ENCODE peak calls at places on chromosome 3, in nine cellular contexts. One of them, this sample, is unnamed.

GRCh38 chr3:113685956-113686721 is 10.3 kb downstream of the USF3 start:
- DNase-seq in transverse colon: no peak
- DNase-seq in body of pancreas: no peak
- DNase-seq in sigmoid colon: no peak
- DNase-seq in breast epithelium: no peak
- DNase-seq in PC-3: no peak
- DNase-seq in lower lobe of right lung: no peak
- DNase-seq in HepG2: peak
- DNase-seq in A673: peak
- DNase-seq in this sample: no peak

GRCh38 chr3:52171577-52172261 is 17.5 kb upstream of the POC1A start:
- DNase-seq in body of pancreas: no peak
- DNase-seq in sigmoid colon: peak
- DNase-seq in lower lobe of right lung: peak
- DNase-seq in A673: no peak
- DNase-seq in HepG2: no peak
- DNase-seq in breast epithelium: no peak
- DNase-seq in PC-3: peak
- DNase-seq in transverse colon: no peak
- DNase-seq in this sample: no peak

GRCh38 chr3:56052219-56052618 is 416.0 kb downstream of the ERC2 start:
- DNase-seq in transverse colon: no peak
- DNase-seq in body of pancreas: no peak
- DNase-seq in sigmoid colon: no peak
- DNase-seq in breast epithelium: no peak
- DNase-seq in PC-3: no peak
- DNase-seq in A673: no peak
- DNase-seq in lower lobe of right lung: no peak
- DNase-seq in HepG2: no peak
- DNase-seq in this sample: no peak

GRCh38 chr3:196502775-196503181 is 790 bp downstream of the RNF168 start:
- DNase-seq in breast epithelium: peak
- DNase-seq in lower lobe of right lung: peak
- DNase-seq in body of pancreas: peak
- DNase-seq in transverse colon: peak
- DNase-seq in sigmoid colon: peak
- DNase-seq in A673: peak
- DNase-seq in PC-3: peak
- DNase-seq in HepG2: peak
- DNase-seq in this sample: peak

GRCh38 chr3:89179355-89179997 is 72.1 kb downstream of the EPHA3 start:
- DNase-seq in PC-3: no peak
- DNase-seq in breast epithelium: peak
- DNase-seq in A673: peak
- DNase-seq in lower lobe of right lung: no peak
- DNase-seq in HepG2: no peak
- DNase-seq in body of pancreas: no peak
- DNase-seq in sigmoid colon: no peak
- DNase-seq in transverse colon: no peak
- DNase-seq in this sample: no peak

GRCh38 chr3:18122264-18122663 is 302.9 kb downstream of the SATB1 start:
- DNase-seq in sigmoid colon: no peak
- DNase-seq in transverse colon: no peak
- DNase-seq in PC-3: no peak
- DNase-seq in body of pancreas: no peak
- DNase-seq in lower lobe of right lung: no peak
- DNase-seq in A673: no peak
- DNase-seq in HepG2: no peak
- DNase-seq in breast epithelium: no peak
- DNase-seq in this sample: no peak

GRCh38 chr3:71570453-71571038 is 13.0 kb downstream of the FOXP1 start:
- DNase-seq in HepG2: no peak
- DNase-seq in PC-3: no peak
- DNase-seq in body of pancreas: no peak
- DNase-seq in transverse colon: no peak
- DNase-seq in A673: no peak
- DNase-seq in lower lobe of right lung: no peak
- DNase-seq in sigmoid colon: no peak
- DNase-seq in breast epithelium: no peak
- DNase-seq in this sample: no peak

GRCh38 chr3:125032100-125032643 is 23.6 kb downstream of the HEG1 start:
- DNase-seq in body of pancreas: no peak
- DNase-seq in HepG2: peak
- DNase-seq in transverse colon: no peak
- DNase-seq in A673: peak
- DNase-seq in sigmoid colon: no peak
- DNase-seq in lower lobe of right lung: no peak
- DNase-seq in breast epithelium: no peak
- DNase-seq in PC-3: no peak
- DNase-seq in this sample: no peak

GRCh38 chr3:65939841-65940246 is 98.9 kb downstream of the MAGI1 start:
- DNase-seq in PC-3: no peak
- DNase-seq in A673: no peak
- DNase-seq in body of pancreas: no peak
- DNase-seq in breast epithelium: no peak
- DNase-seq in lower lobe of right lung: no peak
- DNase-seq in sigmoid colon: no peak
- DNase-seq in HepG2: no peak
- DNase-seq in transverse colon: no peak
- DNase-seq in this sample: no peak

GRCh38 chr3:45994661-45995369 is 809 bp downstream of the FYCO1 start:
- DNase-seq in transverse colon: peak
- DNase-seq in body of pancreas: peak
- DNase-seq in lower lobe of right lung: no peak
- DNase-seq in HepG2: peak
- DNase-seq in PC-3: peak
- DNase-seq in sigmoid colon: peak
- DNase-seq in A673: no peak
- DNase-seq in breast epithelium: no peak
- DNase-seq in this sample: no peak

GRCh38 chr3:3200632-3201212 is 21.2 kb upstream of the CRBN start:
- DNase-seq in A673: peak
- DNase-seq in PC-3: peak
- DNase-seq in sigmoid colon: no peak
- DNase-seq in lower lobe of right lung: no peak
- DNase-seq in breast epithelium: peak
- DNase-seq in transverse colon: peak
- DNase-seq in HepG2: peak
- DNase-seq in body of pancreas: peak
- DNase-seq in this sample: no peak

GRCh38 chr3:127074900-127075360 is 92.0 kb downstream of the PLXNA1 start:
- DNase-seq in HepG2: no peak
- DNase-seq in body of pancreas: peak
- DNase-seq in breast epithelium: no peak
- DNase-seq in transverse colon: no peak
- DNase-seq in PC-3: peak
- DNase-seq in A673: peak
- DNase-seq in sigmoid colon: peak
- DNase-seq in lower lobe of right lung: peak
- DNase-seq in this sample: no peak

DNA sequence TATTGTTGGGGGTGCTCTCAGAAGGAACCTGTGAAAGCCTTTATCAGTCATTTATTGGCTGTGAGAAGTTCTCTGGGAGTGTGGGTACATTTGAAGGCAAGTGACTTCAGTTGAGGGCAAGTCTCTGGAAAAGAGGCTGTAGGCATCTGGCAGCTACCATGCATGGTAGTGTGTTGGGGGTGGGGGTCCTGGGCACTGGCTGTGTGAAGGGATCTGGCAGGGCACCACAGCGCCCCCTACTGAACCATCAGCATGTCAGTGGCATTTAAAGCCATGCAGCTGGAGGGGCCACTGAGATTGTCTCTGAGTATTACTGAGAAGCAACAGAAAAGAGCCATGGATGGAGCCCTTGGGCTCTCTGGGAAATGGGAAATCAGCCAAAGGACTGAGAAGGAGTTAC is 30.6 kb downstream of the CRTAP start:
- DNase-seq in A673: peak
- DNase-seq in body of pancreas: peak
- DNase-seq in HepG2: peak
- DNase-seq in lower lobe of right lung: no peak
- DNase-seq in transverse colon: no peak
- DNase-seq in PC-3: peak
- DNase-seq in sigmoid colon: no peak
- DNase-seq in breast epithelium: no peak
- DNase-seq in this sample: no peak
- TF ChIP-seq CTCF in A673: peak
- TF ChIP-seq CTCF in body of pancreas: peak
- TF ChIP-seq CTCF in HepG2: peak
- TF ChIP-seq CTCF in lower lobe of right lung: peak
- TF ChIP-seq CTCF in transverse colon: no peak
- TF ChIP-seq CTCF in PC-3: peak
- TF ChIP-seq CTCF in sigmoid colon: no peak
- TF ChIP-seq CTCF in breast epithelium: no peak
- TF ChIP-seq CTCF in this sample: no peak

GRCh38 chr3:50503504-50503903 is at the start of gene CACNA2D2:
- DNase-seq in A673: peak
- DNase-seq in transverse colon: peak
- DNase-seq in breast epithelium: peak
- DNase-seq in PC-3: peak
- DNase-seq in HepG2: no peak
- DNase-seq in lower lobe of right lung: peak
- DNase-seq in sigmoid colon: peak
- DNase-seq in body of pancreas: peak
- DNase-seq in this sample: no peak
- H3K27ac ChIP-seq in A673: no peak
- H3K27ac ChIP-seq in transverse colon: peak
- H3K27ac ChIP-seq in breast epithelium: peak
- H3K27ac ChIP-seq in PC-3: no peak
- H3K27ac ChIP-seq in HepG2: no peak
- H3K27ac ChIP-seq in lower lobe of right lung: peak
- H3K27ac ChIP-seq in sigmoid colon: peak
- H3K27ac ChIP-seq in body of pancreas: peak
- H3K27ac ChIP-seq in this sample: no peak

DNA sequence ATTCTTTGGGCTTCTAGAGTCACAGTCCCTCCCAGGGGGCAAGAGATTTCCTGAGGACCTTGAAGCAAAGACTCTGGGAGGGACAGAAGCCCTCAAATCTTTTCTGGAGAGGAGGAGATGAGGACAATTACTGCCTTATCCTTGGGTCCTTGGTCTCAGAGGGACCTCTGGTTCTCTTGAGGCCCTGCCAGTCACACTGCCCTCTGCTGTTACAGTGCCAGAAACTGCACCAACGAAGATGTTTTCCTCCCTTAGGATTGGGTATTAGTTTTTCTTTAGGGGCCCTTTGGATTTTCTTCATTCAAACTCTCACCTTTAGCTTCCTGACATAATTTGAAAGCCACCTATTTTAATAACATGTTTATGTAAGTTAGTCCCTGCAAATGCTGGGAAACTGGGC is 58.2 kb upstream of the SCN5A start:
- DNase-seq in sigmoid colon: no peak
- DNase-seq in A673: no peak
- DNase-seq in HepG2: peak
- DNase-seq in body of pancreas: peak
- DNase-seq in lower lobe of right lung: no peak
- DNase-seq in transverse colon: no peak
- DNase-seq in breast epithelium: no peak
- DNase-seq in PC-3: peak
- DNase-seq in this sample: no peak
- TF ChIP-seq CTCF in sigmoid colon: no peak
- TF ChIP-seq CTCF in A673: peak
- TF ChIP-seq CTCF in HepG2: no peak
- TF ChIP-seq CTCF in body of pancreas: no peak
- TF ChIP-seq CTCF in lower lobe of right lung: no peak
- TF ChIP-seq CTCF in transverse colon: no peak
- TF ChIP-seq CTCF in breast epithelium: no peak
- TF ChIP-seq CTCF in PC-3: peak
- TF ChIP-seq CTCF in this sample: no peak

DNA sequence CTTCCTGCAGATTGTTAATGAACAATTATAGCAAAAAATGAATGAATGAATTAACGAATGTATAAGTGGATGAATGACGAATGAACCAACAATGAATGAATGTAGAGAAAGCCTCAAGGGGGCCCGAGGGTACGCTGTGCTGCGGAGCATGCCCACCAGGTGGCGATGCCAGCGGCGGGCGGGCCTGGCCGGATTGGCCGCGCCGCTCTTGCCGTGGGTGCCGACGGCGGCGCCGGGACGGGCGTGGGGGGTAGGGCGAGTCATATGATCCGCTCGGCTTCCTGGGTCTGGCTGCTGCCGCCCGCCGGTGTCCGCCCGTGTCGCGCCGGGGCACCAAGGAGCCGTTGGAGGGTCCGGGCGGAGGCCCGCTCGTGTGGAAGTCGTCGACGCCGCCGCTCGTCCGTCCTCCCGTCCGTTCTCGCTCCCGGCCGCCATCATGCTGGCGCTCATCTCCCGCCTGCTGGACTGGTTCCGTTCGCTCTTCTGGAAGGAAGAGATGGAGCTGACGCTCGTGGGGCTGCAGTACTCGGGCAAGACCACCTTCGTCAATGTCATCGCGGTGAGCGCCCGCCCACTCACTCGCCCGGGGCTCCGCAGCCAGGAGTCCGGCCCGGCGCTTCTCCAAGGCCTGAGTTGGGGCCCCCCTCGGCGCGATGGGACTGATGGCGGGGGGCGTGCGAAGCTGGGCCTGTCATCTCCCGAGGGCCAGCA is at the start of gene ARL8B:
- DNase-seq in HepG2: peak
- DNase-seq in PC-3: peak
- DNase-seq in transverse colon: peak
- DNase-seq in lower lobe of right lung: peak
- DNase-seq in A673: peak
- DNase-seq in sigmoid colon: peak
- DNase-seq in breast epithelium: peak
- DNase-seq in body of pancreas: peak
- DNase-seq in this sample: peak
- H3K27ac ChIP-seq in HepG2: peak
- H3K27ac ChIP-seq in PC-3: peak
- H3K27ac ChIP-seq in transverse colon: peak
- H3K27ac ChIP-seq in lower lobe of right lung: peak
- H3K27ac ChIP-seq in A673: peak
- H3K27ac ChIP-seq in sigmoid colon: peak
- H3K27ac ChIP-seq in breast epithelium: peak
- H3K27ac ChIP-seq in body of pancreas: peak
- H3K27ac ChIP-seq in this sample: peak

DNA sequence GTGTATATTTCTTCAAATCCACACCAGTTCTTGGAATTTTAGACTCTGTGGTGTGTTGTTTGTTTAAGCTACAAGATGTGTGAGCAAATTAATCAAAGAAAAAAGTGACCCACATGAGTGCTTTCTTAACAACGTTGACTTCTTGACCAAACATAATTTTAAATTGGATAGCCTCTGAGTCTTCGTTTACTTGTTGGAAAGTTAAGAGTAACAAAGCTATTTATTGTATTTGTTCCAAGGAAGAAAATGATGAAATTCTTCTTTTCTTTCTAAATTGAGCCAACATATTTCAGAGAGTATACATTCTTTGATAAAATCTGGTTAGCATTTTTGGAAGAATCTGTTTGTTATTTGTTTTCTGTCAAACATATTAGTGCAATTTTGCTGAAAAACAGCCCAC is 99.9 kb upstream of the IGSF10 start:
- DNase-seq in A673: no peak
- DNase-seq in sigmoid colon: no peak
- DNase-seq in body of pancreas: no peak
- DNase-seq in transverse colon: no peak
- DNase-seq in breast epithelium: no peak
- DNase-seq in PC-3: no peak
- DNase-seq in lower lobe of right lung: no peak
- DNase-seq in HepG2: no peak
- DNase-seq in this sample: no peak
- TF ChIP-seq CTCF in A673: no peak
- TF ChIP-seq CTCF in sigmoid colon: no peak
- TF ChIP-seq CTCF in body of pancreas: no peak
- TF ChIP-seq CTCF in transverse colon: no peak
- TF ChIP-seq CTCF in breast epithelium: no peak
- TF ChIP-seq CTCF in PC-3: no peak
- TF ChIP-seq CTCF in lower lobe of right lung: no peak
- TF ChIP-seq CTCF in HepG2: no peak
- TF ChIP-seq CTCF in this sample: no peak

This sample was measured in thoracic aorta.